ENCODE peak calls at places on chromosome 14, in five cellular contexts. K is right lobe of liver, W is kidney, P is heart left ventricle, A is psoas muscle. V is an unnamed sample.

GRCh38 chr14:57982802-57983201 is 116.9 kb upstream of the SLC35F4 start:
- DNase-seq in K (no peak), W (peak; percentile 61), P (no peak), A (no peak), V (no peak)

GRCh38 chr14:77319416-77319815 is 1.3 kb downstream of the POMT2 start:
- DNase-seq in K (no peak), W (no peak), P (no peak), A (no peak), V (no peak)

GRCh38 chr14:78202178-78202577 is 32.0 kb downstream of the NRXN3 start:
- DNase-seq in K (no peak), W (no peak), P (no peak), A (no peak), V (no peak)

GRCh38 chr14:98912655-98913054 is 359.3 kb downstream of the BCL11B start:
- DNase-seq in K (no peak), W (no peak), P (no peak), A (no peak), V (no peak)

GRCh38 chr14:105163040-105163742 is 5.4 kb downstream of the JAG2 start:
- DNase-seq in K (no peak), W (no peak), P (no peak), A (no peak), V (no peak)

GRCh38 chr14:105469456-105470162 is 5.0 kb upstream of the CRIP2 start:
- DNase-seq in K (no peak), W (peak; percentile 96), P (peak; percentile 70), A (no peak), V (no peak)

GRCh38 chr14:92675421-92675820 is 73.0 kb downstream of the LGMN start:
- DNase-seq in K (no peak), W (peak; percentile 9), P (no peak), A (no peak), V (no peak)

GRCh38 chr14:92652413-92653151 is 95.8 kb downstream of the LGMN start:
- DNase-seq in K (no peak), W (peak; percentile 72), P (no peak), A (no peak), V (no peak)

GRCh38 chr14:90506748-90507147 is 109.9 kb downstream of the CALM1 start:
- DNase-seq in K (no peak), W (no peak), P (no peak), A (no peak), V (no peak)

GRCh38 chr14:98953544-98954346 is 318.3 kb downstream of the BCL11B start:
- DNase-seq in K (peak; percentile 44), W (no peak), P (no peak), A (peak; percentile 91), V (peak; percentile 91)

GRCh38 chr14:98926802-98927201 is 345.2 kb downstream of the BCL11B start:
- DNase-seq in K (no peak), W (no peak), P (no peak), A (no peak), V (no peak)

GRCh38 chr14:52913271-52913670 is 37.6 kb downstream of the FERMT2 start:
- DNase-seq in K (no peak), W (no peak), P (no peak), A (no peak), V (no peak)

GRCh38 chr14:20606190-20606901 is 15.2 kb upstream of the RNASE12 start:
- DNase-seq in K (peak; percentile 49), W (no peak), P (no peak), A (no peak), V (no peak)

GRCh38 chr14:25411933-25412757 is 362.2 kb upstream of the STXBP6 start:
- DNase-seq in K (no peak), W (no peak), P (no peak), A (no peak), V (no peak)

GRCh38 chr14:100539319-100539645 is 47.9 kb downstream of the BEGAIN start:
- DNase-seq in K (no peak), W (no peak), P (no peak), A (peak; percentile 49), V (no peak)

GRCh38 chr14:90235179-90235976 is 21.0 kb upstream of the PSMC1 start:
- DNase-seq in K (peak; percentile 67), W (peak; percentile 82), P (peak; percentile 60), A (peak; percentile 57), V (peak; percentile 70)

GRCh38 chr14:24876009-24876690 is 173.8 kb downstream of the STXBP6 start:
- DNase-seq in K (no peak), W (no peak), P (no peak), A (no peak), V (no peak)

GRCh38 chr14:104749111-104749649 is 3.8 kb upstream of the SIVA1 start:
- DNase-seq in K (peak; percentile 82), W (peak; percentile 91), P (peak; percentile 58), A (peak; percentile 88), V (no peak)

GRCh38 chr14:92729632-92730358 is 18.6 kb downstream of the LGMN start:
- DNase-seq in K (no peak), W (no peak), P (no peak), A (no peak), V (no peak)

DNA sequence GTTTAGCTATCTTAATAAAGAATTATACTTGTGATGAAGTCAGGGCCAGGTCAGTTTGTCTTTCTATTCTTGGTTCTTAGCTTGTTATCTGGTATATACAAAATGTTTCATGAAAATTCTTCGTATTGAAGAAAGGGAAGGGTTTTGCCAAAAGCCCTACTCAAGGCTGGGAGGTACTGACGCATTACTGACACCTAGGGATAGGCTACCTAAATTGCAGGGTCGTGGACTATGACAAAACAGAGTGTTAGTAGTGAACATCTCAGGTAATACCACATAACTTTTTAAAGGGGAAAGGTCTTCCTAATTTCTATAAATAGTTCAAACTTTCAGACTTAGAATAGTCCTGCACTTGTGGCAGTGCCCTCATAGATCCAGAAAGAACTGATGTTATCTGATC is 246.3 kb downstream of the RGS6 start:
- DNase-seq in K (no peak), W (no peak), P (no peak), A (no peak), V (no peak)
- TF ChIP-seq CTCF in K (no peak), W (no peak), P (no peak), A (no peak), V (no peak)

DNA sequence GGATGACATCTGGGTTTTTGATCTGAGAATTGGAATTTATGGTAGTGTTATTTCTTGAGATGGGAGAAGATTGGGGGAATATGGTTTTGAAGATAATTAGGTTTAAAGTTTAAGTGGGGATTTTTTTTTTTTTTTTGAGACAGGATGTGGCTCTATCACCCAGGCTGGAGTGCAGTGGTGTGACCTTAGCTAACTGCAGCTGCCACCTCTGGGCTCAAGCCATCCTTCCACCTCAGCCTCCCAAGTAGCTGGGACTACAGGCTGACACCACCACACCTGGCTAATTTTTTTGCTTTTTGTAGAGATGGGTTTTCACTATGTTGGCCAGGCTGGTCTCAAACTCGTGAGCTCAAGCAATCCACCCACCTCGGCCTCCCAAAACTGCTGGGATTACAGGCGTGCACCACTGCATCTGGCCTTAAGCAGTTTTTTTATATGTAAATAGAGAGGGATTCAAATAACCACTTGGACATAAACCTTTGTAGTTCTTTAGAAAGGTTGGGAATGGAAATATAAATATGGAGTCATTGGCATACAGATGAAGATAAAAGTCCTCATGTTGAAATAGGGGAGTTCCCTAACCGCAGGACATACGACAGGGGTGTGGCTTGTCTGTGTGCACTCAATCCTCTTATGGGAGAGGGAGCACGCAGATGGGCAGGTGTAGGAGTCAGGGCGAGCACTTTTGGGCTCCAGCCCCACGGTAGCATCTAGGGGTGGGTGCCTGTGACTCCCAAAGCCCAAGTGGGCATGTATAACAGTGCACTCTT is 4.7 kb downstream of the LIN52 start:
- DNase-seq in K (no peak), W (no peak), P (no peak), A (no peak), V (no peak)
- H3K27ac ChIP-seq in K (no peak overlapping the region), W (no peak overlapping the region), P (no peak overlapping the region), A (no peak overlapping the region), V (no peak overlapping the region)

GRCh38 chr14:71536927-71537772 is 395.1 kb upstream of the RGS6 start:
- DNase-seq in K (no peak), W (no peak), P (no peak), A (no peak), V (no peak)
- H3K4me1 ChIP-seq in K (no peaks in the 10 kb centered on the region), W (no peaks in the 10 kb centered on the region), P (peaks cover 45% of the 10 kb centered on the region), A (no peaks in the 10 kb centered on the region), V (no peaks in the 10 kb centered on the region)

DNA sequence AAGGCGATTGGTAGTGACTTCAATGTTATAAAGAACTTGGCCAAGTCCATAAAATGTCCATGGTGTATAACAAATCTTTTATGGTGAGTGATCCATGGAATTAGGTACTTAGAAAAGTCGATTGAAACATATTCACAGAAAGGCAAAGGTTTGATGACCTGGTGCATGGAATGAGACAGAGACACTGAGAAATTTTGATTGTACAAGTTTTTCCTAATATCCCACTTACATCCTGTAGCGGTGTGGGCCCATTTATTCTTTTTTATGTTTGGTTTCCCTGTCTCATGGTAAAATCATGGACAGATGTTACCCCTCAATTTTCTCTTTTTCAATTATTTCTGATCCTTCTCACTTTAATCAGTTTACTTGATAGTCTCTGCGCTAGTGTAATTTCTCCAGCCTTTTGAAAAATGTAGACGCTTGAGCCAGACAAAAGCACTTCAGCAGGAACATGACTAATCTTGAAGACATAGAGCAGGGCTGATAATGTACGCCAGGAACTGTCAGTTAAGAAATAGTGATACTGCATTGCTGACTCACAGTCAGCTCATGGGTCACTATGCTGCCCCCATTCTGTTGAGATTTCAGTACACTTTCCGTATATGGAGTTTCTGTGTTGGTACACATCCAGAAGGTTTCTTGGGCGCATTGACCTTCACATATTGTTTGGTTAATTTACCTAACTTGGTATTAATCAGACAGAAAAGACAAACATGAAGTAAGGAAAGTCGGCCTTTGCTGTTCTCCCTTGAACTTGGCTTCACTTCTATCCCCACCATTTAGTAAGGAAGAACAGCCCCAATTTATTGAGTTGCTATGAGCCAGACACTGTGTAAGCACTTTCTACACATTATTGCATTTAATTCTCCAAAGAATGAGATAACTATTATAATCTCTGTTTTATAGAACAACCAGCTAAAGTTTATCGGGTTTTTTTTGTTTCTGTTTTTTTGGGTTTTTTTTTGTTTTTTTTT is 841.7 kb downstream of the DIO2 start:
- DNase-seq in K (no peak), W (no peak), P (no peak), A (no peak), V (no peak)
- TF ChIP-seq CTCF in K (no peak), W (no peak), P (no peak), A (no peak), V (no peak)

DNA sequence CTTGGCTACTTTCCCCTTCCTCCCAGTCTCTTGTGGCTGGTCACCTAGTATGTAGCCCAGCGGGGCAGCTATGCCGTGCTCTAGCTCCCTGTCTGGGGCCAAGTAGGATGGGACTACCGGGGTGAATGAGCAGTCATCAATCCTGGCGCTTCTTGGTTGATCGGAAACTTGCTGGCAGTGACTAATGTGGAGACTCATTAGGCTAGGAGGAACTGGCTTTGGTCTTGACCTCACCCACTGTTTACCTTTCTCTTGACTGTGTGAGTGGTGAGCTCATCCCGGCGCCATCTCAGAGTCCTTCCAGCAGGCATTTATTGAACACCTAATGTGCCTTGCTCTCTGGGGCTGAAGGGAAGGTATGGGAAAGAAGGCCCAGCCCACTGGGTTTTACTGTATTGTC is 16.0 kb downstream of the PLEKHG3 start:
- DNase-seq in K (peak; percentile 76), W (no peak), P (no peak), A (peak; percentile 13), V (no peak)
- H3K27ac ChIP-seq in K (peak overlapping the region; percentile 47), W (peak overlapping the region; percentile 89), P (no peak overlapping the region), A (no peak overlapping the region), V (peak overlapping the region; percentile 82)

V was measured in right atrium auricular region.